ENCODE peak calls at places on chromosomes 6 and 20, in four cellular contexts. B is amniotic stem cell, U is neural crest cell, R is brain pericyte. V is an unnamed sample.

GRCh38 chr6:32974541-32975308 is 6.3 kb downstream of the BRD2 start:
- DNase-seq in B (no peak), U (no peak), R (no peak), V (no peak)

GRCh38 chr6:69593706-69594105 is 203.1 kb downstream of the LMBRD1 start:
- DNase-seq in B (no peak), U (no peak), R (no peak), V (no peak)

GRCh38 chr6:132369526-132369925 is 31.7 kb downstream of the MOXD1 start:
- DNase-seq in B (no peak), U (no peak), R (no peak), V (no peak)

GRCh38 chr6:19697744-19698290 is 139.4 kb upstream of the ID4 start:
- DNase-seq in B (peak), U (no peak), R (no peak), V (peak)

GRCh38 chr6:161168281-161168891 is 105.5 kb downstream of the AGPAT4 start:
- DNase-seq in B (peak), U (no peak), R (peak), V (no peak)

GRCh38 chr6:25027221-25027916 is 91.6 kb upstream of the RIPOR2 start:
- DNase-seq in B (no peak), U (no peak), R (no peak), V (no peak)

GRCh38 chr6:92777146-92777740 is 642.1 kb downstream of the EPHA7 start:
- DNase-seq in B (no peak), U (no peak), R (no peak), V (no peak)

GRCh38 chr20:11553603-11554002 is 364.1 kb upstream of the BTBD3 start:
- DNase-seq in B (no peak), U (no peak), R (no peak), V (no peak)

GRCh38 chr6:81997091-81997926 is 244.8 kb upstream of the TENT5A start:
- DNase-seq in B (peak), U (no peak), R (no peak), V (peak)

GRCh38 chr20:48384147-48384818 is 443.5 kb downstream of the PREX1 start:
- DNase-seq in B (no peak), U (no peak), R (no peak), V (no peak)

GRCh38 chr6:118283759-118284158 is 264.3 kb upstream of the PLN start:
- DNase-seq in B (peak), U (peak), R (no peak), V (no peak)

GRCh38 chr6:113616875-113617274 is 240.3 kb upstream of the MARCKS start:
- DNase-seq in B (no peak), U (no peak), R (no peak), V (no peak)

GRCh38 chr6:15017251-15017650 is 228.6 kb upstream of the JARID2 start:
- DNase-seq in B (no peak), U (peak), R (no peak), V (no peak)

GRCh38 chr6:116335612-116336011 is 35.1 kb upstream of the DSE start:
- DNase-seq in B (no peak), U (no peak), R (no peak), V (no peak)

GRCh38 chr6:136593748-136594490 is 43.7 kb upstream of the MAP7 start:
- DNase-seq in B (peak), U (no peak), R (peak), V (no peak)

GRCh38 chr20:10715035-10715434 is 41.2 kb upstream of the JAG1 start:
- DNase-seq in B (peak), U (no peak), R (no peak), V (no peak)

GRCh38 chr6:20686142-20686541 is 151.9 kb downstream of the CDKAL1 start:
- DNase-seq in B (no peak), U (no peak), R (no peak), V (no peak)